ENCODE peak calls at places on chromosomes 6 and 20, in five cellular contexts. H, X, T, S and V are unnamed samples.

GRCh38 chr20:48821261-48821910 is 6.4 kb downstream of the PREX1 start:
- DNase-seq in X (peak), T (no peak), S (no peak), H (no peak), V (no peak)

GRCh38 chr6:115524821-115525220 is 535.9 kb downstream of the FRK start:
- DNase-seq in T (no peak), S (no peak), X (no peak), H (no peak), V (no peak)

GRCh38 chr6:27814665-27815424 is 97.4 kb downstream of the OR2B2 start:
- DNase-seq in H (peak), S (peak), X (peak), T (peak), V (peak)

GRCh38 chr20:4007383-4008025 is 7.9 kb downstream of the RNF24 start:
- DNase-seq in T (no peak), H (no peak), S (no peak), X (no peak), V (no peak)

GRCh38 chr20:36827541-36828279 is 48.2 kb upstream of the TLDC2 start:
- DNase-seq in S (no peak), X (peak), H (no peak), T (no peak), V (no peak)

GRCh38 chr20:39960522-39961420 is 728.3 kb downstream of the MAFB start:
- DNase-seq in S (no peak), H (no peak), T (no peak), X (peak), V (no peak)

GRCh38 chr6:119077643-119078448 is 618 bp downstream of the FAM184A start:
- DNase-seq in X (peak), T (no peak), S (no peak), H (no peak), V (peak)

GRCh38 chr6:136676075-136676474 is 116.2 kb downstream of the MAP3K5 start:
- DNase-seq in S (no peak), X (no peak), T (no peak), H (no peak), V (no peak)

GRCh38 chr6:139743629-139744028 is 369.2 kb upstream of the CITED2 start:
- DNase-seq in X (no peak), S (no peak), T (peak), H (no peak), V (peak)

GRCh38 chr6:100230115-100230975 is 234.4 kb downstream of the SIM1 start:
- DNase-seq in H (no peak), X (no peak), S (no peak), T (no peak), V (no peak)

GRCh38 chr6:72643214-72643613 is 21.4 kb downstream of the KCNQ5 start:
- DNase-seq in X (no peak), S (no peak), T (no peak), H (no peak), V (no peak)

GRCh38 chr20:18793625-18794427 is 19.8 kb upstream of the SCP2D1 start:
- DNase-seq in X (peak), S (peak), H (peak), T (peak), V (peak)

GRCh38 chr6:147205690-147206600 is 1.7 kb downstream of the STXBP5 start:
- DNase-seq in H (no peak), S (no peak), T (no peak), X (no peak), V (peak)

GRCh38 chr6:32195902-32196681 is 3.6 kb upstream of the GPSM3 start:
- DNase-seq in S (no peak), H (no peak), T (peak), X (peak), V (peak)

GRCh38 chr6:88220493-88220892 is 54.3 kb upstream of the CNR1 start:
- DNase-seq in S (no peak), H (no peak), T (no peak), X (peak), V (peak)

GRCh38 chr6:53845290-53846073 is 50.7 kb downstream of the LRRC1 start:
- DNase-seq in S (no peak), T (no peak), H (no peak), X (no peak), V (no peak)

GRCh38 chr6:16352258-16352635 is 113.9 kb downstream of the GMPR start:
- DNase-seq in X (no peak), H (no peak), S (no peak), T (no peak), V (no peak)

GRCh38 chr20:37102571-37102970 is 6.8 kb upstream of the RBL1 start:
- DNase-seq in T (no peak), H (no peak), S (no peak), X (no peak), V (no peak)

GRCh38 chr6:26125015-26125690 is 37.9 kb downstream of the HFE start:
- DNase-seq in S (no peak), T (no peak), X (peak), H (no peak), V (no peak)

GRCh38 chr6:140082867-140083297 is 708.4 kb upstream of the CITED2 start:
- DNase-seq in S (no peak), X (no peak), T (no peak), H (no peak), V (no peak)

GRCh38 chr6:133436652-133437051 is 195.5 kb downstream of the EYA4 start:
- DNase-seq in X (no peak), T (no peak), S (no peak), H (no peak), V (no peak)

GRCh38 chr20:11235058-11235457 is 561.3 kb upstream of the JAG1 start:
- DNase-seq in X (no peak), H (no peak), S (no peak), T (no peak), V (no peak)

GRCh38 chr6:11769244-11769643 is 9.4 kb downstream of the ADTRP start:
- DNase-seq in T (no peak), H (no peak), X (no peak), S (no peak), V (no peak)

GRCh38 chr20:58822175-58822574 is 28.5 kb downstream of the GNAS-AS1 start:
- DNase-seq in T (no peak), H (no peak), X (peak), S (no peak), V (peak)

GRCh38 chr6:90508753-90509152 is 78.1 kb downstream of the MAP3K7 start:
- DNase-seq in X (no peak), T (no peak), H (no peak), S (no peak), V (no peak)

GRCh38 chr6:52574709-52575489 is 2.0 kb downstream of the TRAM2 start:
- DNase-seq in S (peak), X (peak), H (peak), T (no peak), V (no peak)

GRCh38 chr20:30168025-30168799 is 1089.3 kb upstream of the DEFB115 start:
- DNase-seq in H (no peak), T (no peak), S (peak), X (no peak), V (no peak)

GRCh38 chr20:58619847-58620431 is 31.1 kb upstream of the STX16 start:
- DNase-seq in H (no peak), S (no peak), X (peak), T (no peak), V (no peak)

GRCh38 chr20:19376451-19376971 is 164.1 kb downstream of the SLC24A3 start:
- DNase-seq in T (no peak), S (no peak), H (no peak), X (no peak), V (no peak)

GRCh38 chr20:25532971-25533391 is 52.4 kb downstream of the NINL start:
- DNase-seq in X (no peak), S (no peak), H (no peak), T (no peak), V (no peak)

GRCh38 chr6:156949376-156949775 is 172.2 kb downstream of the ARID1B start:
- DNase-seq in X (no peak), T (no peak), H (no peak), S (no peak), V (no peak)